ENCODE peak calls at places on chromosomes 11 and 22, in six cellular contexts. Q, J, G, V, P and L are unnamed samples.

GRCh38 chr11:82865841-82866240 is 34.4 kb downstream of the PRCP start:
- DNase-seq in Q (no peak), J (no peak), G (no peak), V (no peak), P (no peak), L (no peak)

GRCh38 chr22:18110194-18110943 is at the start of gene TUBA8:
- DNase-seq in Q (peak), J (no peak), G (peak), V (no peak), P (no peak), L (peak)

GRCh38 chr11:77046060-77046501 is 11.9 kb downstream of the B3GNT6 start:
- DNase-seq in Q (peak), J (no peak), G (peak), V (no peak), P (peak), L (peak)

GRCh38 chr22:35524966-35525686 is 15.5 kb upstream of the RASD2 start:
- DNase-seq in Q (peak), J (no peak), G (no peak), V (no peak), P (no peak), L (no peak)

GRCh38 chr11:130055637-130056036 is 14.1 kb upstream of the APLP2 start:
- DNase-seq in Q (no peak), J (no peak), G (peak), V (no peak), P (no peak), L (no peak)

GRCh38 chr11:28833670-28834069 is 725.5 kb downstream of the METTL15 start:
- DNase-seq in Q (no peak), J (no peak), G (no peak), V (no peak), P (no peak), L (no peak)

GRCh38 chr11:77617892-77618291 is 19.7 kb downstream of the CLNS1A start:
- DNase-seq in Q (no peak), J (no peak), G (no peak), V (no peak), P (no peak), L (no peak)

GRCh38 chr11:27972432-27973170 is 135.4 kb downstream of the KIF18A start:
- DNase-seq in Q (no peak), J (no peak), G (no peak), V (no peak), P (no peak), L (no peak)

GRCh38 chr11:65459552-65459951 is 37.0 kb downstream of the NEAT1 start:
- DNase-seq in Q (no peak), J (no peak), G (peak), V (no peak), P (peak), L (no peak)

GRCh38 chr22:26398741-26399153 is 30.3 kb upstream of the ASPHD2 start:
- DNase-seq in Q (peak), J (no peak), G (peak), V (no peak), P (peak), L (peak)

GRCh38 chr11:17822021-17822781 is 87.6 kb downstream of the KCNC1 start:
- DNase-seq in Q (no peak), J (no peak), G (no peak), V (no peak), P (no peak), L (peak)

GRCh38 chr11:117180020-117180419 is 1.5 kb downstream of the SIDT2 start:
- DNase-seq in Q (peak), J (no peak), G (no peak), V (no peak), P (no peak), L (no peak)

GRCh38 chr22:38033522-38034277 is 23.5 kb upstream of the PICK1 start:
- DNase-seq in Q (no peak), J (no peak), G (no peak), V (no peak), P (peak), L (no peak)

GRCh38 chr11:124329787-124330478 is 9.9 kb upstream of the OR8D2 start:
- DNase-seq in Q (no peak), J (peak), G (no peak), V (no peak), P (no peak), L (no peak)

GRCh38 chr11:134236834-134237556 is 12.5 kb downstream of the VPS26B start:
- DNase-seq in Q (peak), J (no peak), G (no peak), V (no peak), P (no peak), L (no peak)

GRCh38 chr11:439315-440064 is 2.3 kb downstream of the ANO9 start:
- DNase-seq in Q (no peak), J (no peak), G (no peak), V (no peak), P (no peak), L (no peak)

GRCh38 chr11:5362017-5362625 is 10.8 kb downstream of the OR51B6 start:
- DNase-seq in Q (no peak), J (no peak), G (no peak), V (no peak), P (peak), L (no peak)

GRCh38 chr22:36493690-36494110 is 12.3 kb upstream of the TXN2 start:
- DNase-seq in Q (no peak), J (peak), G (no peak), V (no peak), P (no peak), L (peak)

GRCh38 chr11:6608726-6609501 is 3.1 kb downstream of the TAF10 start:
- DNase-seq in Q (no peak), J (no peak), G (no peak), V (no peak), P (no peak), L (no peak)

GRCh38 chr11:66052664-66052982 is 459 bp downstream of the SF3B2 start:
- DNase-seq in Q (no peak), J (no peak), G (no peak), V (no peak), P (no peak), L (no peak)

GRCh38 chr11:58675344-58676155 is 53.1 kb downstream of the CNTF start:
- DNase-seq in Q (peak), J (no peak), G (peak), V (peak), P (peak), L (peak)

GRCh38 chr22:30312053-30312452 is 14.7 kb downstream of the TBC1D10A start:
- DNase-seq in Q (no peak), J (no peak), G (no peak), V (no peak), P (no peak), L (no peak)

GRCh38 chr22:24595863-24596262 is 3.0 kb upstream of the LRRC75B start:
- DNase-seq in Q (no peak), J (no peak), G (no peak), V (no peak), P (no peak), L (no peak)

GRCh38 chr11:46694607-46695006 is 5.8 kb downstream of the ARHGAP1 start:
- DNase-seq in Q (no peak), J (no peak), G (no peak), V (no peak), P (no peak), L (no peak)

GRCh38 chr11:118608268-118609214 is 1.1 kb downstream of the PHLDB1 start:
- DNase-seq in Q (peak), J (no peak), G (peak), V (no peak), P (peak), L (peak)

GRCh38 chr11:70885721-70886305 is 366.6 kb downstream of the SHANK2 start:
- DNase-seq in Q (no peak), J (no peak), G (no peak), V (no peak), P (no peak), L (no peak)

GRCh38 chr11:134332189-134332631 is 422 bp downstream of the GLB1L2 start:
- DNase-seq in Q (peak), J (no peak), G (peak), V (no peak), P (peak), L (no peak)

GRCh38 chr11:27557223-27557622 is 50.7 kb upstream of the LIN7C start:
- DNase-seq in Q (no peak), J (no peak), G (no peak), V (no peak), P (no peak), L (no peak)

GRCh38 chr11:27623945-27624523 is 76.2 kb downstream of the BDNF start:
- DNase-seq in Q (no peak), J (no peak), G (no peak), V (no peak), P (no peak), L (no peak)

GRCh38 chr11:62431171-62431895 is 12.5 kb downstream of the SCGB1A1 start:
- DNase-seq in Q (no peak), J (no peak), G (no peak), V (no peak), P (no peak), L (no peak)

GRCh38 chr11:119663279-119663678 is 65.7 kb downstream of the NECTIN1 start:
- DNase-seq in Q (no peak), J (no peak), G (no peak), V (peak), P (no peak), L (no peak)

GRCh38 chr11:86018249-86018648 is 50.6 kb downstream of the PICALM start:
- DNase-seq in Q (no peak), J (no peak), G (no peak), V (no peak), P (no peak), L (no peak)
- TF ChIP-seq CTCF in Q (no peak), J (no peak), G (no peak), V (no peak), P (no peak), L (no peak)

GRCh38 chr22:34004058-34004457 is 83.8 kb upstream of the LARGE1 start:
- DNase-seq in Q (no peak), J (no peak), G (no peak), V (no peak), P (no peak), L (no peak)

GRCh38 chr22:34000879-34001526 is 80.7 kb upstream of the LARGE1 start:
- DNase-seq in Q (no peak), J (no peak), G (no peak), V (no peak), P (no peak), L (no peak)

GRCh38 chr22:33996824-33997223 is 76.5 kb upstream of the LARGE1 start:
- DNase-seq in Q (no peak), J (no peak), G (no peak), V (peak), P (no peak), L (no peak)

GRCh38 chr22:34001701-34002466 is 81.6 kb upstream of the LARGE1 start:
- DNase-seq in Q (no peak), J (no peak), G (no peak), V (no peak), P (no peak), L (no peak)
- TF ChIP-seq GABPA in Q (no peak), J (no peak), G (no peak), V (no peak), P (no peak), L (no peak)

DNA sequence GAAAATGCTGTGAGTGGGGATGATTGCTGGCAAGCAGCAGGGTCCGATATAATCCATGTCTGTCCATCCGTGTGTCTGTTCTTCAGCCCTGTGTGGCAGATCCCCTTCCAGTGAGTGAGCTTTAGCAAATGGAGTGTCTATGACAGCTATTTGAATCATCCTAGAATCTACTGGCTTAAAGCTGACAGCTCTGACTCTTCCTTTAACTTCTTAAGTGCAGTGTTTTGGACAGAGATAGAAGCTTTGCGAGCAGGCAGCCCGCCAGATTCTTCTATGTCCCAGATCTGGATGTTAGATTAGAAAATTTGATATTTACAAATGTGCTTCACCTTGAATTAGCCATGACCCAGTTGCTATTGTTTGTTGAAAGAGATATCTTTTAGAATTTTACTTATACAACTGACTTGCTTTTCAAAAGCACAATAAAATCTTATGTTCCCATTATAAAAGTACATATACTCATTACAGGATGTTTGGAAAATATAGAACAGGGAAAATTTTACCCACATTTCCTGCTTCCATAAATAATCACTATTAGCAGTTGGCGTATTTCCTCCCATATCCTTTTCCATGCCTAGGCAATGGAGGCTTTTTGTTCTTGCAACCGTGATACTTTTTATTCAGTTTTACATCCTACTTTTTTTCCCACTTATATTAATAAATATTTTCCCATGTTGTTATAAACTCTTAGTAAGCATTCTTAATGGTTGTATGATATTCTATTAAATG is 124.5 kb downstream of the COMMD9 start:
- DNase-seq in Q (no peak), J (no peak), G (no peak), V (no peak), P (no peak), L (no peak)
- H3K4me3 ChIP-seq in Q (peak), J (no peak), G (no peak), V (no peak), P (no peak), L (no peak)

GRCh38 chr11:112453601-112454577 is 193.2 kb upstream of the PLET1 start:
- DNase-seq in Q (peak), J (no peak), G (peak), V (peak), P (peak), L (peak)
- TF ChIP-seq CTCF in Q (peak), J (peak), G (peak), V (peak), P (peak), L (peak)

GRCh38 chr11:43145653-43146052 is 166.1 kb upstream of the API5 start:
- DNase-seq in Q (no peak), J (peak), G (no peak), V (no peak), P (no peak), L (no peak)
- TF ChIP-seq GABPA in Q (no peak), J (no peak), G (no peak), V (no peak), P (no peak), L (no peak)

DNA sequence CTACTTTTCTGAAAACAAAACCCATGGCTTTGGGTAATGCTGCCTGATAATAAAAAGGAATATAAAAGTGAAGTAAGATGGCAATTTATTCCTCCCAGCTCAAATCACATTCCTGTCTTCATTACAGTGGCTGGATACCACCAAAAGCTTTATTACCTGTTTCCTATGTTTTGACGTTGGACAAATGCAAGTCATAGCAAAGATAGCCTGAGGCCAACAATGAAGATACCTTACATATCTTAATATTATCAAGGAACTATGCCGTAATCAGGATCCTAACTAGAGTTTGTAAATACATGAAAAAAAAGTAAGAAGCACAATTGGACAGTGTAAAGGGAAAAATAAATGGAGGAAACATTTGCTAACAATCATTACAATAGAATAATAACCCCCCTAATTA is 202.4 kb downstream of the SOX6 start:
- DNase-seq in Q (no peak), J (no peak), G (no peak), V (no peak), P (no peak), L (no peak)
- H3K4me3 ChIP-seq in Q (no peak), J (no peak), G (no peak), V (no peak), P (no peak), L (no peak)

DNA sequence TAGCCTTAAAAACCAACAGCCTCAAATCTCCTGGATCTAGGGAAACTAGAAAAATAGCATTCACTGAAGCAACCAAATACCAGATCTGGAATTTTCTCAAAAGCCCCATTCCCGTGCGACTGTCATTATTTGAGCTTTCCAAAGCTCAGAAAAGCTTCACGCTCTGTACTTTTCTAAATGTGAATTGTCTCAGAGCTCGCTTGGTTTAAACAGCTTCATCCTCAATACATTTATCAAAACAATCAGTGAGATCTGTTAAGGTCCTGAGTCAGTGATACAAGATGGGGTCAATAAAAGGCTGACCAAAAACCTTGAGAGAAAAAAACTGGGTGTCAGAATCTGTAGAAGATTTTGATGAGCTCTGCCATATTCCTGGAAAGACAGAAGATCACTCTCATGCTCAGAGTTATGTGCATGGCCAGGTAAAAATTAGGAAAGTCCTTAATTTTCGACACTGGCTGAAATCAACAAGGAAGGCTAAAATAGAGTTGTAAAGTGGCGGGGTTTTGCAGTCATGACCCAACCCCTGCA is 60.2 kb upstream of the VPREB1 start:
- DNase-seq in Q (no peak), J (no peak), G (no peak), V (no peak), P (no peak), L (no peak)
- TF ChIP-seq CTCF in Q (no peak), J (no peak), G (no peak), V (no peak), P (no peak), L (no peak)

GRCh38 chr22:42070517-42071422 is at the start of gene NAGA:
- DNase-seq in Q (peak), J (peak), G (peak), V (peak), P (peak), L (peak)
- TF ChIP-seq GABPA in Q (no peak), J (no peak), G (no peak), V (peak), P (peak), L (no peak)

GRCh38 chr11:101586965-101587364 is 3.2 kb upstream of the TRPC6 start:
- DNase-seq in Q (no peak), J (no peak), G (no peak), V (no peak), P (no peak), L (no peak)

GRCh38 chr11:101582242-101583052 is 1.4 kb downstream of the TRPC6 start:
- DNase-seq in Q (peak), J (no peak), G (peak), V (no peak), P (no peak), L (no peak)

GRCh38 chr11:101583180-101584128 is at the start of gene TRPC6:
- DNase-seq in Q (peak), J (no peak), G (peak), V (no peak), P (no peak), L (no peak)

GRCh38 chr11:101584651-101585050 is 844 bp upstream of the TRPC6 start:
- DNase-seq in Q (no peak), J (no peak), G (no peak), V (no peak), P (no peak), L (no peak)

GRCh38 chr11:101584129-101584515 is 315 bp upstream of the TRPC6 start:
- DNase-seq in Q (no peak), J (no peak), G (no peak), V (no peak), P (no peak), L (no peak)
- H3K4me3 ChIP-seq in Q (no peak), J (no peak), G (peak), V (no peak), P (no peak), L (no peak)

GRCh38 chr11:67699521-67699920 is 25.1 kb upstream of the ALDH3B2 start:
- DNase-seq in Q (no peak), J (no peak), G (peak), V (no peak), P (no peak), L (no peak)

GRCh38 chr11:67697846-67698245 is 23.4 kb upstream of the ALDH3B2 start:
- DNase-seq in Q (no peak), J (no peak), G (no peak), V (no peak), P (no peak), L (no peak)

GRCh38 chr11:67700548-67701262 is 26.3 kb upstream of the ALDH3B2 start:
- DNase-seq in Q (no peak), J (no peak), G (no peak), V (no peak), P (no peak), L (no peak)

GRCh38 chr11:67698247-67698646 is 23.8 kb upstream of the ALDH3B2 start:
- DNase-seq in Q (no peak), J (no peak), G (peak), V (peak), P (peak), L (no peak)

GRCh38 chr11:67700141-67700540 is 25.7 kb upstream of the ALDH3B2 start:
- DNase-seq in Q (no peak), J (no peak), G (peak), V (no peak), P (no peak), L (no peak)
- TF ChIP-seq CTCF in Q (no peak), J (no peak), G (peak), V (no peak), P (no peak), L (no peak)